ENCODE peak calls at places on chromosomes 1 and 21, in seven cellular contexts. One of them, this sample, is unnamed.

GRCh38 chr1:226943156-226943555 is 3.1 kb downstream of the COQ8A start:
- DNase-seq in fibroblast of mammary gland: peak
- DNase-seq in tibial artery: no peak
- DNase-seq in pancreas: no peak
- DNase-seq in transverse colon: no peak
- DNase-seq in A549: no peak
- DNase-seq in AG09309: no peak
- DNase-seq in this sample: peak

GRCh38 chr1:27727126-27727525 is 1.4 kb downstream of the FAM76A start:
- DNase-seq in fibroblast of mammary gland: peak
- DNase-seq in transverse colon: no peak
- DNase-seq in tibial artery: no peak
- DNase-seq in AG09309: no peak
- DNase-seq in A549: no peak
- DNase-seq in pancreas: no peak
- DNase-seq in this sample: no peak

GRCh38 chr1:4527819-4528218 is 126.6 kb upstream of the AJAP1 start:
- DNase-seq in A549: no peak
- DNase-seq in fibroblast of mammary gland: no peak
- DNase-seq in AG09309: no peak
- DNase-seq in tibial artery: no peak
- DNase-seq in pancreas: no peak
- DNase-seq in transverse colon: no peak
- DNase-seq in this sample: no peak

GRCh38 chr1:45410850-45411509 is 70.7 kb upstream of the MUTYH start:
- DNase-seq in tibial artery: no peak
- DNase-seq in AG09309: no peak
- DNase-seq in pancreas: no peak
- DNase-seq in fibroblast of mammary gland: peak
- DNase-seq in transverse colon: no peak
- DNase-seq in A549: no peak
- DNase-seq in this sample: no peak

GRCh38 chr1:206012086-206012859 is 9.1 kb upstream of the RAB7B start:
- DNase-seq in pancreas: no peak
- DNase-seq in transverse colon: peak
- DNase-seq in A549: no peak
- DNase-seq in tibial artery: peak
- DNase-seq in fibroblast of mammary gland: no peak
- DNase-seq in AG09309: no peak
- DNase-seq in this sample: peak

GRCh38 chr1:2814511-2815075 is 13.1 kb upstream of the TTC34 start:
- DNase-seq in tibial artery: no peak
- DNase-seq in pancreas: no peak
- DNase-seq in A549: no peak
- DNase-seq in transverse colon: no peak
- DNase-seq in AG09309: no peak
- DNase-seq in fibroblast of mammary gland: no peak
- DNase-seq in this sample: no peak

GRCh38 chr1:175479521-175480342 is 263.7 kb downstream of the TNR start:
- DNase-seq in fibroblast of mammary gland: no peak
- DNase-seq in AG09309: no peak
- DNase-seq in transverse colon: no peak
- DNase-seq in pancreas: no peak
- DNase-seq in tibial artery: no peak
- DNase-seq in A549: no peak
- DNase-seq in this sample: no peak

GRCh38 chr21:42532466-42533181 is 19.0 kb downstream of the SLC37A1 start:
- DNase-seq in A549: no peak
- DNase-seq in transverse colon: peak
- DNase-seq in AG09309: no peak
- DNase-seq in pancreas: peak
- DNase-seq in fibroblast of mammary gland: no peak
- DNase-seq in tibial artery: peak
- DNase-seq in this sample: peak

GRCh38 chr1:203147376-203147775 is 19.9 kb downstream of the ADORA1 start:
- DNase-seq in tibial artery: no peak
- DNase-seq in pancreas: no peak
- DNase-seq in transverse colon: no peak
- DNase-seq in AG09309: no peak
- DNase-seq in A549: no peak
- DNase-seq in fibroblast of mammary gland: no peak
- DNase-seq in this sample: no peak

GRCh38 chr1:44832068-44832700 is 10.9 kb downstream of the PTCH2 start:
- DNase-seq in transverse colon: no peak
- DNase-seq in fibroblast of mammary gland: no peak
- DNase-seq in tibial artery: no peak
- DNase-seq in A549: no peak
- DNase-seq in AG09309: no peak
- DNase-seq in pancreas: no peak
- DNase-seq in this sample: no peak

GRCh38 chr1:37127254-37127748 is 93.0 kb upstream of the GRIK3 start:
- DNase-seq in A549: no peak
- DNase-seq in AG09309: no peak
- DNase-seq in pancreas: peak
- DNase-seq in fibroblast of mammary gland: no peak
- DNase-seq in tibial artery: no peak
- DNase-seq in transverse colon: no peak
- DNase-seq in this sample: no peak

GRCh38 chr1:21775985-21776562 is 6.9 kb downstream of the USP48 start:
- DNase-seq in pancreas: no peak
- DNase-seq in tibial artery: no peak
- DNase-seq in fibroblast of mammary gland: peak
- DNase-seq in transverse colon: no peak
- DNase-seq in AG09309: no peak
- DNase-seq in A549: no peak
- DNase-seq in this sample: no peak

GRCh38 chr1:36707221-36707620 is 224.5 kb upstream of the CSF3R start:
- DNase-seq in AG09309: no peak
- DNase-seq in A549: no peak
- DNase-seq in pancreas: no peak
- DNase-seq in fibroblast of mammary gland: peak
- DNase-seq in transverse colon: no peak
- DNase-seq in tibial artery: no peak
- DNase-seq in this sample: no peak

GRCh38 chr1:3209201-3209600 is 140.2 kb downstream of the PRDM16 start:
- DNase-seq in A549: no peak
- DNase-seq in fibroblast of mammary gland: no peak
- DNase-seq in AG09309: no peak
- DNase-seq in pancreas: no peak
- DNase-seq in tibial artery: no peak
- DNase-seq in transverse colon: no peak
- DNase-seq in this sample: no peak

GRCh38 chr1:36759355-36759754 is 275.0 kb downstream of the GRIK3 start:
- DNase-seq in tibial artery: no peak
- DNase-seq in A549: no peak
- DNase-seq in transverse colon: no peak
- DNase-seq in fibroblast of mammary gland: no peak
- DNase-seq in AG09309: no peak
- DNase-seq in pancreas: no peak
- DNase-seq in this sample: no peak

GRCh38 chr21:31410763-31411278 is 66.8 kb upstream of the TIAM1 start:
- DNase-seq in AG09309: no peak
- DNase-seq in A549: no peak
- DNase-seq in transverse colon: no peak
- DNase-seq in tibial artery: no peak
- DNase-seq in pancreas: no peak
- DNase-seq in fibroblast of mammary gland: no peak
- DNase-seq in this sample: no peak

GRCh38 chr1:41383094-41383852 is 22.0 kb downstream of the FOXO6 start:
- DNase-seq in AG09309: peak
- DNase-seq in tibial artery: peak
- DNase-seq in transverse colon: no peak
- DNase-seq in pancreas: no peak
- DNase-seq in fibroblast of mammary gland: peak
- DNase-seq in A549: no peak
- DNase-seq in this sample: no peak

GRCh38 chr1:30523055-30524020 is 200.0 kb downstream of the MATN1 start:
- DNase-seq in AG09309: peak
- DNase-seq in tibial artery: no peak
- DNase-seq in A549: no peak
- DNase-seq in pancreas: no peak
- DNase-seq in transverse colon: no peak
- DNase-seq in fibroblast of mammary gland: peak
- DNase-seq in this sample: peak

GRCh38 chr1:100323428-100324106 is 28.7 kb upstream of the CDC14A start:
- DNase-seq in fibroblast of mammary gland: peak
- DNase-seq in transverse colon: no peak
- DNase-seq in pancreas: peak
- DNase-seq in AG09309: peak
- DNase-seq in A549: no peak
- DNase-seq in tibial artery: no peak
- DNase-seq in this sample: peak

DNA sequence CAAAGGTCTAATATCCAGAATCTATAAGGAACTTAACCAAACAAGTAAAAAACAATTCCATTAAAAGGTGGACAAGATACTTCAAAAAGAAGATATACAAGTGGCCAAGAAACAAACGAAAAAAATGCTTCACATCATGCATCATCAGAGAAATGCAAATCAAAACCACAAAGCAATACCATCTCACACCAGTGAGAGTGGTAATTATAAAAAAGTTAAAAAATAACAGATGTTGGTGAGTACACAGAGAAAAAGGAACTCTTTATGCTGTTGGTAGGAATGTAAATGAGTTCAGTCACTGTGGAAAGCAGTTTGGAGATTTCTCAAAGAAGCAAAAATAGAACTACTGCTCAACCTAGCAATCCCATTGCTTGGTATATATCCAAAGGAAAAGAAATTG is 218.6 kb downstream of the SLC44A5 start:
- DNase-seq in fibroblast of mammary gland: no peak
- DNase-seq in pancreas: no peak
- DNase-seq in A549: no peak
- DNase-seq in AG09309: no peak
- DNase-seq in transverse colon: no peak
- DNase-seq in tibial artery: no peak
- DNase-seq in this sample: no peak
- H3K4me3 ChIP-seq in fibroblast of mammary gland: no peak
- H3K4me3 ChIP-seq in pancreas: no peak
- H3K4me3 ChIP-seq in A549: no peak
- H3K4me3 ChIP-seq in AG09309: no peak
- H3K4me3 ChIP-seq in transverse colon: no peak
- H3K4me3 ChIP-seq in tibial artery: no peak
- H3K4me3 ChIP-seq in this sample: no peak

GRCh38 chr1:118985611-118986290 is 2.4 kb downstream of the TBX15 start:
- DNase-seq in AG09309: no peak
- DNase-seq in transverse colon: no peak
- DNase-seq in A549: no peak
- DNase-seq in fibroblast of mammary gland: peak
- DNase-seq in tibial artery: peak
- DNase-seq in pancreas: no peak
- DNase-seq in this sample: no peak

GRCh38 chr1:118987431-118988185 is 535 bp downstream of the TBX15 start:
- DNase-seq in fibroblast of mammary gland: no peak
- DNase-seq in pancreas: no peak
- DNase-seq in A549: no peak
- DNase-seq in transverse colon: no peak
- DNase-seq in AG09309: no peak
- DNase-seq in tibial artery: peak
- DNase-seq in this sample: peak

GRCh38 chr1:118986291-118986838 is 1.8 kb downstream of the TBX15 start:
- DNase-seq in fibroblast of mammary gland: peak
- DNase-seq in pancreas: no peak
- DNase-seq in A549: no peak
- DNase-seq in AG09309: no peak
- DNase-seq in tibial artery: no peak
- DNase-seq in transverse colon: no peak
- DNase-seq in this sample: peak

GRCh38 chr1:118988186-118989005 is at the start of gene TBX15:
- DNase-seq in fibroblast of mammary gland: peak
- DNase-seq in AG09309: no peak
- DNase-seq in transverse colon: no peak
- DNase-seq in A549: no peak
- DNase-seq in pancreas: no peak
- DNase-seq in tibial artery: peak
- DNase-seq in this sample: peak

GRCh38 chr1:118986839-118987430 is 1.2 kb downstream of the TBX15 start:
- DNase-seq in pancreas: no peak
- DNase-seq in AG09309: no peak
- DNase-seq in fibroblast of mammary gland: no peak
- DNase-seq in transverse colon: no peak
- DNase-seq in tibial artery: no peak
- DNase-seq in A549: no peak
- DNase-seq in this sample: no peak
- H3K4me3 ChIP-seq in pancreas: no peak
- H3K4me3 ChIP-seq in AG09309: peak
- H3K4me3 ChIP-seq in fibroblast of mammary gland: peak
- H3K4me3 ChIP-seq in transverse colon: peak
- H3K4me3 ChIP-seq in tibial artery: peak
- H3K4me3 ChIP-seq in A549: no peak
- H3K4me3 ChIP-seq in this sample: peak

GRCh38 chr1:161218301-161219077 is 3.4 kb downstream of the FCER1G start:
- DNase-seq in pancreas: no peak
- DNase-seq in A549: no peak
- DNase-seq in fibroblast of mammary gland: no peak
- DNase-seq in AG09309: no peak
- DNase-seq in transverse colon: no peak
- DNase-seq in tibial artery: no peak
- DNase-seq in this sample: no peak

GRCh38 chr1:161220002-161220401 is 3.4 kb downstream of the APOA2 start:
- DNase-seq in AG09309: no peak
- DNase-seq in tibial artery: no peak
- DNase-seq in A549: no peak
- DNase-seq in pancreas: no peak
- DNase-seq in transverse colon: no peak
- DNase-seq in fibroblast of mammary gland: no peak
- DNase-seq in this sample: no peak

GRCh38 chr1:161216945-161217712 is 2.0 kb downstream of the FCER1G start:
- DNase-seq in fibroblast of mammary gland: peak
- DNase-seq in pancreas: no peak
- DNase-seq in A549: no peak
- DNase-seq in transverse colon: no peak
- DNase-seq in AG09309: peak
- DNase-seq in tibial artery: peak
- DNase-seq in this sample: no peak

GRCh38 chr1:161219078-161219892 is 4.1 kb downstream of the APOA2 start:
- DNase-seq in A549: no peak
- DNase-seq in fibroblast of mammary gland: no peak
- DNase-seq in tibial artery: no peak
- DNase-seq in transverse colon: no peak
- DNase-seq in pancreas: no peak
- DNase-seq in AG09309: no peak
- DNase-seq in this sample: no peak

GRCh38 chr1:161217831-161218230 is 2.7 kb downstream of the FCER1G start:
- DNase-seq in A549: no peak
- DNase-seq in tibial artery: peak
- DNase-seq in transverse colon: no peak
- DNase-seq in pancreas: no peak
- DNase-seq in AG09309: no peak
- DNase-seq in fibroblast of mammary gland: no peak
- DNase-seq in this sample: no peak
- H3K4me3 ChIP-seq in A549: no peak
- H3K4me3 ChIP-seq in tibial artery: no peak
- H3K4me3 ChIP-seq in transverse colon: peak
- H3K4me3 ChIP-seq in pancreas: no peak
- H3K4me3 ChIP-seq in AG09309: no peak
- H3K4me3 ChIP-seq in fibroblast of mammary gland: no peak
- H3K4me3 ChIP-seq in this sample: peak

GRCh38 chr1:239361403-239361802 is 25.0 kb upstream of the CHRM3 start:
- DNase-seq in pancreas: no peak
- DNase-seq in tibial artery: no peak
- DNase-seq in transverse colon: no peak
- DNase-seq in AG09309: peak
- DNase-seq in A549: no peak
- DNase-seq in fibroblast of mammary gland: peak
- DNase-seq in this sample: no peak
- H3K4me3 ChIP-seq in pancreas: no peak
- H3K4me3 ChIP-seq in tibial artery: no peak
- H3K4me3 ChIP-seq in transverse colon: no peak
- H3K4me3 ChIP-seq in AG09309: no peak
- H3K4me3 ChIP-seq in A549: no peak
- H3K4me3 ChIP-seq in fibroblast of mammary gland: no peak
- H3K4me3 ChIP-seq in this sample: no peak